ENCODE peak calls at places on chromosome 1, in eight cellular contexts. J is CD8-positive, alpha-beta T cell; G is choroid plexus epithelial cell; M is heart left ventricle; X is fibroblast of pulmonary artery; O is CD8-positive, alpha-beta memory T cell; N is WERI-Rb-1; P is NB4. A is an unnamed sample.

GRCh38 chr1:14516974-14517812 is 81.3 kb upstream of the KAZN start:
- DNase-seq in J (no peak), G (peak; percentile 57), M (no peak), X (peak; percentile 84), O (no peak), N (no peak), P (no peak), A (peak; percentile 62)

GRCh38 chr1:171645553-171646336 is 6.7 kb downstream of the MYOC start:
- DNase-seq in J (no peak), G (no peak), M (peak; percentile 85), X (peak; percentile 51), O (no peak), N (peak; percentile 29), P (no peak), A (no peak)

GRCh38 chr1:41382531-41383090 is 21.4 kb downstream of the FOXO6 start:
- DNase-seq in J (no peak), G (no peak), M (peak; percentile 59), X (peak; percentile 16), O (no peak), N (no peak), P (no peak), A (peak; percentile 18)

GRCh38 chr1:196407358-196408041 is 200.7 kb downstream of the KCNT2 start:
- DNase-seq in J (no peak), G (peak; percentile 94), M (no peak), X (peak; percentile 67), O (no peak), N (no peak), P (no peak), A (no peak)

GRCh38 chr1:54973205-54973921 is 7.1 kb upstream of the TMEM61 start:
- DNase-seq in J (no peak), G (peak; percentile 38), M (peak; percentile 22), X (peak; percentile 66), O (no peak), N (peak; percentile 43), P (no peak), A (peak; percentile 41)

GRCh38 chr1:21655748-21656147 is 13.4 kb downstream of the RAP1GAP start:
- DNase-seq in J (no peak), G (peak; percentile 12), M (no peak), X (no peak), O (no peak), N (peak; percentile 65), P (no peak), A (peak; percentile 71)

GRCh38 chr1:110559157-110559556 is 40.2 kb upstream of the KCNA10 start:
- DNase-seq in J (no peak), G (no peak), M (no peak), X (no peak), O (no peak), N (no peak), P (peak; percentile 3), A (peak; percentile 69)

GRCh38 chr1:51843948-51844347 is 34.6 kb downstream of the NRDC start:
- DNase-seq in J (no peak), G (no peak), M (no peak), X (no peak), O (no peak), N (no peak), P (no peak), A (no peak)

GRCh38 chr1:173276922-173277800 is 70.0 kb upstream of the TNFSF4 start:
- DNase-seq in J (no peak), G (no peak), M (no peak), X (no peak), O (no peak), N (no peak), P (no peak), A (no peak)

GRCh38 chr1:103106426-103107321 is 1.6 kb downstream of the COL11A1 start:
- DNase-seq in J (no peak), G (peak; percentile 93), M (peak; percentile 8), X (peak; percentile 63), O (no peak), N (peak; percentile 33), P (peak; percentile 33), A (peak; percentile 54)

GRCh38 chr1:39268906-39269305 is 64.4 kb downstream of the MACF1 start:
- DNase-seq in J (no peak), G (no peak), M (no peak), X (no peak), O (no peak), N (no peak), P (no peak), A (peak; percentile 55)

GRCh38 chr1:185998391-185998790 is 264.2 kb downstream of the HMCN1 start:
- DNase-seq in J (no peak), G (no peak), M (no peak), X (no peak), O (no peak), N (peak; percentile 33), P (no peak), A (no peak)

GRCh38 chr1:61278966-61279365 is 196.6 kb downstream of the NFIA start:
- DNase-seq in J (no peak), G (no peak), M (no peak), X (no peak), O (no peak), N (no peak), P (no peak), A (no peak)

GRCh38 chr1:150283260-150283659 is 906 bp downstream of the CIART start:
- DNase-seq in J (no peak), G (no peak), M (no peak), X (no peak), O (no peak), N (no peak), P (no peak), A (no peak)
- H3K4me3 ChIP-seq in J (no peak overlapping the region), G (peak overlapping the region; percentile 57), M (peak overlapping the region; percentile 84), X (peak overlapping the region; percentile 60), O (no peak overlapping the region), N (peak overlapping the region; percentile 52), P (no peak overlapping the region), A (peak overlapping the region; percentile 67)

GRCh38 chr1:114342376-114342775 is 168.6 kb downstream of the TRIM33 start:
- DNase-seq in J (peak; percentile 68), G (no peak), M (no peak), X (no peak), O (peak; percentile 29), N (no peak), P (peak; percentile 61), A (no peak)

GRCh38 chr1:114347431-114348209 is 163.4 kb downstream of the TRIM33 start:
- DNase-seq in J (no peak), G (no peak), M (no peak), X (no peak), O (no peak), N (no peak), P (no peak), A (no peak)

GRCh38 chr1:114346480-114347029 is 164.4 kb downstream of the TRIM33 start:
- DNase-seq in J (peak; percentile 99), G (peak; percentile 96), M (peak; percentile 92), X (peak; percentile 96), O (peak; percentile 97), N (peak; percentile 91), P (peak; percentile 93), A (peak; percentile 87)

GRCh38 chr1:114344656-114345055 is 166.3 kb downstream of the TRIM33 start:
- DNase-seq in J (no peak), G (no peak), M (no peak), X (no peak), O (no peak), N (no peak), P (no peak), A (no peak)

DNA sequence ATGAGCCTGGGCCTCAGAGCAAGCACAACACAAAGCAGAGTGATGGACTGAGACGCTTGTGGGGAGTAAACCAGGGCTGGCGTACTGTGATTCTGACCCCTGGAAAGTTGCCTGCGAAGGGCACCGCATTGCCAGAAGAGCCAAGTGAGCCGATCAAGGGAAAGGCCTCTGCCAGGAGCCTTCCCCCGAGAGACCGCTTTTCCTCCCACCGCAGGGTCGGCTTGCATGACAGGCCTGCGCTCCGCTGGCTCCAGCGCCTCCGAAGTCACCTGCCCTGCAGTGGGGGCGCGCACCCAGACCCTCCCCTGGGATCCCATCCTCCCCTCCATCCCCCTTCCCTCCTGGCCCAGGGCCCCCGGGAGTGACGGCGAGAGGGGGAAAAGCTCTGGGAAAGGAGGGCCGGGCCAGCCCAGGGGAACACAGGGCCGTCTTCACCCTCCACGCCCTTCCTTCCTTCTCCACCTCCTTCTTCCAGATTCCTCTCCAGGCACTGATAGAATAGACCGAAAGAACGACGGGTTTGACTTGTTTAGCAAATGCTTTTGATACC is 165.0 kb downstream of the TRIM33 start:
- DNase-seq in J (no peak), G (peak; percentile 15), M (peak; percentile 36), X (peak; percentile 10), O (no peak), N (peak; percentile 22), P (peak; percentile 4), A (no peak)
- H3K4me3 ChIP-seq in J (peak overlapping the region; percentile 47), G (peak overlapping the region; percentile 58), M (peak overlapping the region; percentile 63), X (peak overlapping the region; percentile 62), O (peak overlapping the region; percentile 57), N (peak overlapping the region; percentile 42), P (peak overlapping the region; percentile 49), A (peak overlapping the region; percentile 40)

GRCh38 chr1:90716552-90717355 is at the start of gene BARHL2:
- DNase-seq in J (no peak), G (no peak), M (no peak), X (no peak), O (no peak), N (no peak), P (no peak), A (no peak)

GRCh38 chr1:90718411-90719320 is 1.6 kb upstream of the BARHL2 start:
- DNase-seq in J (peak; percentile 48), G (no peak), M (no peak), X (no peak), O (no peak), N (peak; percentile 50), P (no peak), A (no peak)

GRCh38 chr1:90717356-90717664 is 208 bp upstream of the BARHL2 start:
- DNase-seq in J (no peak), G (no peak), M (no peak), X (no peak), O (no peak), N (no peak), P (no peak), A (no peak)

GRCh38 chr1:90716243-90716551 is 905 bp downstream of the BARHL2 start:
- DNase-seq in J (no peak), G (no peak), M (no peak), X (no peak), O (no peak), N (no peak), P (no peak), A (no peak)

DNA sequence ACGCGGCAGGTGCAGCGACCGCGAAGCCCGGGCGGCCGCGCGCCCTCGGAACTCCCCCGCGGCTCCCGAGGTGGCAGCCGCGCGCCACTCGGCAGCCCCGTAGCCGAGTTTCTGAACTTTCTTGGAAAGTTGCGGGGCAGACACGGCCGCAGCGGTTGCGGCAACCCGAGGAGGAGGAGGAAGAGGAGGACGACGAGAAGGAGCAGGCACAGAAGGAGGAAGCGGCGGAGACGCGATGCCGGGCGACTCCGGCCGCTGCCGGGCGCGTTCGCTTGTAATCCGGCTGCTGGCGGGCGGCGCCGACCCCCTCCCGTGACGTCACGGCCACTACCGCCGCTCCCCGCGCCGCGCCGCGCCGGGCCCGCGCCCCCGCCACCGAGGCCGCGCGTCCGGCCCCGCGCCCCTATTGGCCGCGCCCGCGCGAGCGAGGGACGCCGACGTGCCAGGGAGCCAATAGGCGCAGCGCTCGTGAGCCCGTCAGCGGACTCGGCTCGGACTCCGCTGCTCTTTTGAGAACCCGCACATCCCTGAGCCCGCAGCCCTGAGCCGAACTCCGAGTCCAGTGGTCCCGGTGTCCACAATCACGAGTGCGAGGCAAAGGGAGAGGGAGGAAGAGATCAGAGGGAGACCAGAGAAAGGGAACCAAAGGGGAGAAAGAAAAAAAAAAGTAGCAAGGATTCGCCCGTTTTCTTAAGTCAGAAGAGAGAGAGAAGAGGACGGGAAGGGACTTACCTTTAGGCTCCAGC is 736 bp upstream of the BARHL2 start:
- DNase-seq in J (no peak), G (peak; percentile 9), M (no peak), X (peak; percentile 35), O (no peak), N (peak; percentile 76), P (no peak), A (no peak)
- H3K4me3 ChIP-seq in J (peak overlapping the region; percentile 28), G (peak overlapping the region; percentile 27), M (peak overlapping the region; percentile 46), X (peak overlapping the region; percentile 38), O (no peak overlapping the region), N (peak overlapping the region; percentile 62), P (no peak overlapping the region), A (no peak overlapping the region)

GRCh38 chr1:26237230-26237966 is 3.4 kb downstream of the CEP85 start:
- DNase-seq in J (no peak), G (peak; percentile 67), M (no peak), X (peak; percentile 47), O (no peak), N (no peak), P (peak; percentile 53), A (peak; percentile 56)
- H3K4me3 ChIP-seq in J (no peak overlapping the region), G (no peak overlapping the region), M (no peak overlapping the region), X (no peak overlapping the region), O (no peak overlapping the region), N (no peak overlapping the region), P (peak overlapping the region; percentile 94), A (no peak overlapping the region)